ENCODE peak calls at places on chromosomes 6 and 20, in six cellular contexts. One of them, this sample, is unnamed.

GRCh38 chr6:111625099-111625416 is 19.4 kb upstream of the TRAF3IP2 start:
- DNase-seq in stimulated activated CD4-positive, alpha-beta T cell treated with anti-CD3 and anti-CD28 coated beads, Interleukin-1b, Interleukin-23, amount 100 ng/mL, for 4 hours: no peak
- DNase-seq in K562: no peak
- DNase-seq in heart left ventricle: no peak
- DNase-seq in PC-9: no peak
- DNase-seq in mucosa of descending colon: no peak
- DNase-seq in this sample: no peak

GRCh38 chr20:24727795-24728194 is 221.3 kb upstream of the CST7 start:
- DNase-seq in K562: no peak
- DNase-seq in mucosa of descending colon: no peak
- DNase-seq in heart left ventricle: no peak
- DNase-seq in PC-9: no peak
- DNase-seq in stimulated activated CD4-positive, alpha-beta T cell treated with anti-CD3 and anti-CD28 coated beads, Interleukin-1b, Interleukin-23, amount 100 ng/mL, for 4 hours: no peak
- DNase-seq in this sample: no peak

GRCh38 chr6:13761361-13762036 is 49.9 kb upstream of the RANBP9 start:
- DNase-seq in PC-9: no peak
- DNase-seq in K562: no peak
- DNase-seq in heart left ventricle: no peak
- DNase-seq in mucosa of descending colon: no peak
- DNase-seq in stimulated activated CD4-positive, alpha-beta T cell treated with anti-CD3 and anti-CD28 coated beads, Interleukin-1b, Interleukin-23, amount 100 ng/mL, for 4 hours: no peak
- DNase-seq in this sample: no peak

GRCh38 chr6:160253714-160254113 is 4.9 kb downstream of the SLC22A2 start:
- DNase-seq in heart left ventricle: no peak
- DNase-seq in PC-9: no peak
- DNase-seq in stimulated activated CD4-positive, alpha-beta T cell treated with anti-CD3 and anti-CD28 coated beads, Interleukin-1b, Interleukin-23, amount 100 ng/mL, for 4 hours: no peak
- DNase-seq in mucosa of descending colon: no peak
- DNase-seq in K562: no peak
- DNase-seq in this sample: no peak

GRCh38 chr20:20837574-20838021 is 125.2 kb upstream of the RALGAPA2 start:
- DNase-seq in mucosa of descending colon: peak; percentile 62
- DNase-seq in heart left ventricle: no peak
- DNase-seq in stimulated activated CD4-positive, alpha-beta T cell treated with anti-CD3 and anti-CD28 coated beads, Interleukin-1b, Interleukin-23, amount 100 ng/mL, for 4 hours: peak; percentile 7
- DNase-seq in K562: peak; percentile 51
- DNase-seq in PC-9: peak; percentile 35
- DNase-seq in this sample: peak; percentile 69

GRCh38 chr6:36235309-36235708 is 34.6 kb upstream of the PNPLA1 start:
- DNase-seq in mucosa of descending colon: no peak
- DNase-seq in heart left ventricle: no peak
- DNase-seq in stimulated activated CD4-positive, alpha-beta T cell treated with anti-CD3 and anti-CD28 coated beads, Interleukin-1b, Interleukin-23, amount 100 ng/mL, for 4 hours: no peak
- DNase-seq in K562: no peak
- DNase-seq in PC-9: no peak
- DNase-seq in this sample: no peak

GRCh38 chr6:32876603-32877002 is 22.6 kb downstream of the PSMB9 start:
- DNase-seq in mucosa of descending colon: no peak
- DNase-seq in K562: no peak
- DNase-seq in PC-9: no peak
- DNase-seq in stimulated activated CD4-positive, alpha-beta T cell treated with anti-CD3 and anti-CD28 coated beads, Interleukin-1b, Interleukin-23, amount 100 ng/mL, for 4 hours: no peak
- DNase-seq in heart left ventricle: no peak
- DNase-seq in this sample: no peak

GRCh38 chr6:28729501-28730402 is 194.0 kb downstream of the TRIM27 start:
- DNase-seq in mucosa of descending colon: no peak
- DNase-seq in PC-9: no peak
- DNase-seq in stimulated activated CD4-positive, alpha-beta T cell treated with anti-CD3 and anti-CD28 coated beads, Interleukin-1b, Interleukin-23, amount 100 ng/mL, for 4 hours: no peak
- DNase-seq in heart left ventricle: no peak
- DNase-seq in K562: no peak
- DNase-seq in this sample: no peak

GRCh38 chr6:35181933-35182612 is 31.7 kb upstream of the SCUBE3 start:
- DNase-seq in heart left ventricle: peak; percentile 70
- DNase-seq in K562: peak; percentile 54
- DNase-seq in stimulated activated CD4-positive, alpha-beta T cell treated with anti-CD3 and anti-CD28 coated beads, Interleukin-1b, Interleukin-23, amount 100 ng/mL, for 4 hours: no peak
- DNase-seq in mucosa of descending colon: peak; percentile 66
- DNase-seq in PC-9: peak; percentile 58
- DNase-seq in this sample: no peak

GRCh38 chr6:16985484-16986284 is 116.2 kb upstream of the STMND1 start:
- DNase-seq in heart left ventricle: no peak
- DNase-seq in K562: no peak
- DNase-seq in mucosa of descending colon: no peak
- DNase-seq in stimulated activated CD4-positive, alpha-beta T cell treated with anti-CD3 and anti-CD28 coated beads, Interleukin-1b, Interleukin-23, amount 100 ng/mL, for 4 hours: no peak
- DNase-seq in PC-9: no peak
- DNase-seq in this sample: no peak

GRCh38 chr6:22236626-22237414 is 60.0 kb downstream of the PRL start:
- DNase-seq in K562: no peak
- DNase-seq in mucosa of descending colon: no peak
- DNase-seq in heart left ventricle: peak; percentile 45
- DNase-seq in stimulated activated CD4-positive, alpha-beta T cell treated with anti-CD3 and anti-CD28 coated beads, Interleukin-1b, Interleukin-23, amount 100 ng/mL, for 4 hours: no peak
- DNase-seq in PC-9: peak; percentile 62
- DNase-seq in this sample: no peak

GRCh38 chr6:17935188-17936149 is 52.0 kb downstream of the KIF13A start:
- DNase-seq in stimulated activated CD4-positive, alpha-beta T cell treated with anti-CD3 and anti-CD28 coated beads, Interleukin-1b, Interleukin-23, amount 100 ng/mL, for 4 hours: no peak
- DNase-seq in mucosa of descending colon: no peak
- DNase-seq in PC-9: no peak
- DNase-seq in heart left ventricle: no peak
- DNase-seq in K562: no peak
- DNase-seq in this sample: no peak

GRCh38 chr6:35663001-35663400 is 25.7 kb downstream of the FKBP5 start:
- DNase-seq in heart left ventricle: no peak
- DNase-seq in mucosa of descending colon: no peak
- DNase-seq in K562: no peak
- DNase-seq in PC-9: no peak
- DNase-seq in stimulated activated CD4-positive, alpha-beta T cell treated with anti-CD3 and anti-CD28 coated beads, Interleukin-1b, Interleukin-23, amount 100 ng/mL, for 4 hours: no peak
- DNase-seq in this sample: no peak

GRCh38 chr20:46898433-46898832 is 3.8 kb downstream of the EYA2 start:
- DNase-seq in mucosa of descending colon: no peak
- DNase-seq in stimulated activated CD4-positive, alpha-beta T cell treated with anti-CD3 and anti-CD28 coated beads, Interleukin-1b, Interleukin-23, amount 100 ng/mL, for 4 hours: no peak
- DNase-seq in PC-9: no peak
- DNase-seq in K562: no peak
- DNase-seq in heart left ventricle: no peak
- DNase-seq in this sample: no peak

GRCh38 chr6:165439928-165440554 is 130.6 kb upstream of the C6orf118 start:
- DNase-seq in heart left ventricle: no peak
- DNase-seq in K562: peak; percentile 20
- DNase-seq in PC-9: no peak
- DNase-seq in mucosa of descending colon: no peak
- DNase-seq in stimulated activated CD4-positive, alpha-beta T cell treated with anti-CD3 and anti-CD28 coated beads, Interleukin-1b, Interleukin-23, amount 100 ng/mL, for 4 hours: no peak
- DNase-seq in this sample: no peak

GRCh38 chr20:62197801-62198200 is 15.0 kb downstream of the MTG2 start:
- DNase-seq in heart left ventricle: no peak
- DNase-seq in K562: no peak
- DNase-seq in PC-9: no peak
- DNase-seq in stimulated activated CD4-positive, alpha-beta T cell treated with anti-CD3 and anti-CD28 coated beads, Interleukin-1b, Interleukin-23, amount 100 ng/mL, for 4 hours: no peak
- DNase-seq in mucosa of descending colon: peak; percentile 7
- DNase-seq in this sample: no peak

GRCh38 chr6:63487123-63487813 is 85.0 kb upstream of the LOC128125822 start:
- DNase-seq in stimulated activated CD4-positive, alpha-beta T cell treated with anti-CD3 and anti-CD28 coated beads, Interleukin-1b, Interleukin-23, amount 100 ng/mL, for 4 hours: no peak
- DNase-seq in PC-9: peak; percentile 8
- DNase-seq in K562: no peak
- DNase-seq in mucosa of descending colon: no peak
- DNase-seq in heart left ventricle: no peak
- DNase-seq in this sample: no peak

This sample was measured in pancreas.